ENCODE peak calls at places on chromosome X, in seven cellular contexts. C is neural progenitor cell, X is astrocyte, M is IMR-90, O is mammary epithelial cell, E is HepG2, L is A549. S is an unnamed sample.

GRCh38 chrX:22389544-22390243 is 117.0 kb downstream of the CBLL2 start:
- DNase-seq in M (peak; percentile 83), C (no peak), O (peak; percentile 85), L (peak; percentile 11), X (peak; percentile 85), E (no peak), S (no peak)

GRCh38 chrX:40734956-40735317 is 405 bp downstream of the MED14 start:
- DNase-seq in L (peak; percentile 11), C (no peak), O (no peak), E (no peak), X (no peak), M (no peak), S (peak; percentile 36)

GRCh38 chrX:118698516-118699247 is 28.7 kb upstream of the IL13RA1 start:
- DNase-seq in E (no peak), X (no peak), M (peak; percentile 36), C (no peak), L (no peak), O (peak; percentile 39), S (peak; percentile 39)

GRCh38 chrX:20968996-20969395 is 405.2 kb upstream of the CNKSR2 start:
- DNase-seq in O (peak; percentile 56), X (peak; percentile 27), L (peak; percentile 11), M (no peak), E (no peak), C (no peak), S (no peak)

GRCh38 chrX:20067709-20068315 is 48.9 kb downstream of the MAP7D2 start:
- DNase-seq in E (no peak), M (peak; percentile 88), O (peak; percentile 83), C (no peak), L (peak; percentile 64), X (peak; percentile 88), S (no peak)

GRCh38 chrX:101958139-101958538 is 26.3 kb upstream of the ZMAT1 start:
- DNase-seq in X (no peak), O (peak; percentile 1), C (no peak), E (no peak), M (peak; percentile 0), L (no peak), S (no peak)

GRCh38 chrX:112877771-112878173 is 37.1 kb upstream of the AMOT start:
- DNase-seq in C (peak; percentile 46), M (no peak), L (no peak), E (no peak), X (no peak), O (no peak), S (no peak)

GRCh38 chrX:23844502-23845138 is 61.6 kb downstream of the SAT1 start:
- DNase-seq in L (no peak), M (peak; percentile 45), E (peak; percentile 65), C (no peak), O (no peak), X (peak; percentile 21), S (no peak)

GRCh38 chrX:134999469-134999868 is 8.7 kb downstream of the SMIM10 start:
- DNase-seq in O (peak; percentile 19), M (peak; percentile 69), E (peak; percentile 44), X (peak; percentile 38), C (peak; percentile 19), L (peak; percentile 54), S (peak; percentile 15)

GRCh38 chrX:47513697-47514085 is 30.7 kb upstream of the ZNF41 start:
- DNase-seq in E (no peak), C (no peak), O (no peak), M (no peak), L (no peak), X (no peak), S (no peak)

GRCh38 chrX:45771560-45772340 is 571.1 kb upstream of the DIPK2B start:
- DNase-seq in M (peak; percentile 80), E (no peak), X (peak; percentile 64), O (peak; percentile 59), C (no peak), L (peak; percentile 38), S (no peak)

GRCh38 chrX:44343412-44343942 is at the start of gene EFHC2:
- DNase-seq in O (no peak), M (no peak), E (no peak), C (peak; percentile 46), L (peak; percentile 6), X (peak; percentile 5), S (no peak)

GRCh38 chrX:48003367-48003757 is 427 bp downstream of the ZNF182 start:
- DNase-seq in L (no peak), X (no peak), O (no peak), M (no peak), C (peak; percentile 4), E (no peak), S (peak; percentile 40)

GRCh38 chrX:11758400-11759171 is 549 bp downstream of the MSL3 start:
- DNase-seq in C (peak; percentile 93), X (peak; percentile 49), L (peak; percentile 89), O (peak; percentile 69), E (peak; percentile 60), M (peak; percentile 73), S (peak; percentile 85)

GRCh38 chrX:105463483-105463882 is 243.0 kb upstream of the TEX13A start:
- DNase-seq in L (no peak), X (no peak), O (peak; percentile 83), C (no peak), E (no peak), M (no peak), S (no peak)

GRCh38 chrX:41903544-41903943 is 19.8 kb downstream of the CASK start:
- DNase-seq in C (no peak), X (no peak), M (no peak), O (no peak), L (no peak), E (no peak), S (no peak)

GRCh38 chrX:57573754-57574153 is 18.1 kb upstream of the ZXDB start:
- DNase-seq in L (no peak), E (no peak), C (peak; percentile 39), X (no peak), M (peak; percentile 17), O (no peak), S (peak; percentile 31)

GRCh38 chrX:149631293-149632165 is at the start of gene TMEM185A:
- DNase-seq in L (peak; percentile 57), M (peak; percentile 32), C (peak; percentile 89), X (peak; percentile 9), E (peak; percentile 30), O (peak; percentile 21), S (peak; percentile 75)

GRCh38 chrX:149628280-149628679 is 3.3 kb downstream of the TMEM185A start:
- DNase-seq in M (no peak), L (no peak), E (no peak), O (peak; percentile 85), C (no peak), X (no peak), S (no peak)

GRCh38 chrX:149628768-149629167 is 2.8 kb downstream of the TMEM185A start:
- DNase-seq in E (peak; percentile 55), X (no peak), C (no peak), L (no peak), M (no peak), O (no peak), S (no peak)

GRCh38 chrX:149629730-149630387 is 1.7 kb downstream of the TMEM185A start:
- DNase-seq in X (no peak), C (no peak), L (no peak), E (no peak), M (no peak), O (no peak), S (no peak)

GRCh38 chrX:149630681-149631292 is 805 bp downstream of the TMEM185A start:
- DNase-seq in E (peak; percentile 18), X (peak; percentile 33), C (no peak), L (peak; percentile 49), M (peak; percentile 55), O (peak; percentile 18), S (no peak)
- H3K4me3 ChIP-seq in E (peak overlapping the region; percentile 66), X (peak overlapping the region; percentile 65), C (peak overlapping the region; percentile 78), L (peak overlapping the region; percentile 87), M (peak overlapping the region; percentile 91), O (peak overlapping the region; percentile 66), S (peak overlapping the region; percentile 75)

GRCh38 chrX:92260102-92260501 is 480.9 kb downstream of the PCDH11X start:
- DNase-seq in C (peak; percentile 9), L (peak; percentile 4), M (no peak), E (no peak), O (no peak), X (no peak), S (no peak)
- H3K4me2 ChIP-seq in C (no peak overlapping the region), L (no peak overlapping the region), M (no peak overlapping the region), E (no peak overlapping the region), O (no peak overlapping the region), X (no peak overlapping the region), S (no peak overlapping the region)

GRCh38 chrX:143788265-143788664 is 67.7 kb upstream of the SPANXN2 start:
- DNase-seq in L (peak; percentile 0), X (no peak), M (no peak), E (no peak), C (peak; percentile 31), O (peak; percentile 21), S (peak; percentile 9)
- TF ChIP-seq CTCF in L (peak; percentile 8), X (peak; percentile 39), M (peak; percentile 25), E (no peak), C (peak; percentile 50), O (peak; percentile 71), S (peak; percentile 67)

DNA sequence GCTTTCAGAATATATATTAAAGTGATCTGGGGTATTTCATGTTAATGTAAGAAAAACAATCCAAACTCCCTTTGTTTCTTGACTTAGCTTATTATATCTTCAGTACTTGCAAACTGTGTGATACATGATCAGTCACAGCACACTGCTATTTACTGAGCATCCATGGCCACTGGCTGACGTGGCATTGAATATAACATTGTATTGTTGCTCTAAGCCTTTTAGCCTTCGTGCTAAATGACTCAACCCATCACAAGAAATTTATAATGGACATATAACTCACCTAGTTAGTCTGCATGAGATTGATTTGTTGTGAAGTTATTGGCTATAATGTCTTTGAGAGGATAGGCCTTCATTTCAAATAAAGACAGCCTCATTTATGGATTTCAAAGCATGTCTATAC is 642.6 kb downstream of the IL1RAPL1 start:
- DNase-seq in O (peak; percentile 35), X (peak; percentile 51), L (no peak), M (peak; percentile 59), E (no peak), C (no peak), S (no peak)
- H3K4me3 ChIP-seq in O (no peak overlapping the region), X (no peak overlapping the region), L (no peak overlapping the region), M (no peak overlapping the region), E (no peak overlapping the region), C (no peak overlapping the region), S (no peak overlapping the region)